ENCODE peak calls at places on chromosomes 12 and 14, in eight cellular contexts. One of them, this sample, is unnamed.

GRCh38 chr12:570949-571794 is 92.1 kb downstream of the NINJ2 start:
- DNase-seq in heart left ventricle: peak
- DNase-seq in stomach: peak
- DNase-seq in A549: peak
- DNase-seq in HCT116: peak
- DNase-seq in kidney: peak
- DNase-seq in MM.1S: no peak
- DNase-seq in mammary epithelial cell: peak
- DNase-seq in this sample: peak

GRCh38 chr12:113059071-113059595 is 2.6 kb downstream of the DTX1 start:
- DNase-seq in heart left ventricle: no peak
- DNase-seq in stomach: no peak
- DNase-seq in A549: no peak
- DNase-seq in HCT116: no peak
- DNase-seq in kidney: no peak
- DNase-seq in MM.1S: no peak
- DNase-seq in mammary epithelial cell: no peak
- DNase-seq in this sample: no peak

GRCh38 chr14:21104448-21105060 is 3.7 kb downstream of the TMEM253 start:
- DNase-seq in heart left ventricle: peak
- DNase-seq in stomach: peak
- DNase-seq in A549: peak
- DNase-seq in HCT116: peak
- DNase-seq in kidney: peak
- DNase-seq in MM.1S: peak
- DNase-seq in mammary epithelial cell: peak
- DNase-seq in this sample: peak

GRCh38 chr14:97456497-97456896 is 659.3 kb downstream of the VRK1 start:
- DNase-seq in heart left ventricle: no peak
- DNase-seq in stomach: no peak
- DNase-seq in A549: no peak
- DNase-seq in HCT116: no peak
- DNase-seq in kidney: no peak
- DNase-seq in MM.1S: no peak
- DNase-seq in mammary epithelial cell: no peak
- DNase-seq in this sample: no peak

GRCh38 chr14:101151226-101151929 is 247.9 kb upstream of the RTL1 start:
- DNase-seq in heart left ventricle: no peak
- DNase-seq in stomach: no peak
- DNase-seq in A549: peak
- DNase-seq in HCT116: peak
- DNase-seq in kidney: no peak
- DNase-seq in MM.1S: no peak
- DNase-seq in mammary epithelial cell: peak
- DNase-seq in this sample: no peak

GRCh38 chr14:44403194-44403593 is 103.9 kb downstream of the FSCB start:
- DNase-seq in heart left ventricle: no peak
- DNase-seq in stomach: no peak
- DNase-seq in A549: no peak
- DNase-seq in HCT116: no peak
- DNase-seq in kidney: no peak
- DNase-seq in MM.1S: no peak
- DNase-seq in mammary epithelial cell: no peak
- DNase-seq in this sample: no peak

GRCh38 chr12:116352315-116352835 is 74.9 kb upstream of the MED13L start:
- DNase-seq in heart left ventricle: no peak
- DNase-seq in stomach: no peak
- DNase-seq in A549: no peak
- DNase-seq in HCT116: no peak
- DNase-seq in kidney: no peak
- DNase-seq in MM.1S: no peak
- DNase-seq in mammary epithelial cell: no peak
- DNase-seq in this sample: no peak

GRCh38 chr14:55274760-55275159 is 3.5 kb downstream of the FBXO34 start:
- DNase-seq in heart left ventricle: no peak
- DNase-seq in stomach: no peak
- DNase-seq in A549: no peak
- DNase-seq in HCT116: no peak
- DNase-seq in kidney: no peak
- DNase-seq in MM.1S: no peak
- DNase-seq in mammary epithelial cell: peak
- DNase-seq in this sample: no peak

GRCh38 chr12:111991535-111991934 is 21.4 kb downstream of the TMEM116 start:
- DNase-seq in heart left ventricle: no peak
- DNase-seq in stomach: no peak
- DNase-seq in A549: no peak
- DNase-seq in HCT116: no peak
- DNase-seq in kidney: no peak
- DNase-seq in MM.1S: no peak
- DNase-seq in mammary epithelial cell: no peak
- DNase-seq in this sample: no peak

GRCh38 chr12:19373569-19373968 is 65.7 kb upstream of the AEBP2 start:
- DNase-seq in heart left ventricle: no peak
- DNase-seq in stomach: no peak
- DNase-seq in A549: no peak
- DNase-seq in HCT116: no peak
- DNase-seq in kidney: no peak
- DNase-seq in MM.1S: no peak
- DNase-seq in mammary epithelial cell: no peak
- DNase-seq in this sample: no peak

GRCh38 chr12:50211392-50212070 is 44.4 kb upstream of the CERS5 start:
- DNase-seq in heart left ventricle: no peak
- DNase-seq in stomach: no peak
- DNase-seq in A549: peak
- DNase-seq in HCT116: no peak
- DNase-seq in kidney: no peak
- DNase-seq in MM.1S: no peak
- DNase-seq in mammary epithelial cell: no peak
- DNase-seq in this sample: no peak

GRCh38 chr14:65214741-65215140 is 112.4 kb upstream of the MAX start:
- DNase-seq in heart left ventricle: peak
- DNase-seq in stomach: no peak
- DNase-seq in A549: no peak
- DNase-seq in HCT116: no peak
- DNase-seq in kidney: no peak
- DNase-seq in MM.1S: no peak
- DNase-seq in mammary epithelial cell: no peak
- DNase-seq in this sample: no peak

GRCh38 chr12:118874698-118875548 is 106.4 kb upstream of the SRRM4 start:
- DNase-seq in heart left ventricle: no peak
- DNase-seq in stomach: no peak
- DNase-seq in A549: no peak
- DNase-seq in HCT116: no peak
- DNase-seq in kidney: no peak
- DNase-seq in MM.1S: no peak
- DNase-seq in mammary epithelial cell: no peak
- DNase-seq in this sample: no peak

GRCh38 chr12:61397668-61398067 is 862.5 kb upstream of the USP15 start:
- DNase-seq in heart left ventricle: no peak
- DNase-seq in stomach: no peak
- DNase-seq in A549: no peak
- DNase-seq in HCT116: no peak
- DNase-seq in kidney: no peak
- DNase-seq in MM.1S: no peak
- DNase-seq in mammary epithelial cell: peak
- DNase-seq in this sample: no peak

GRCh38 chr12:65508281-65509035 is 230.0 kb downstream of the MSRB3 start:
- DNase-seq in heart left ventricle: no peak
- DNase-seq in stomach: no peak
- DNase-seq in A549: no peak
- DNase-seq in HCT116: no peak
- DNase-seq in kidney: no peak
- DNase-seq in MM.1S: no peak
- DNase-seq in mammary epithelial cell: no peak
- DNase-seq in this sample: no peak

GRCh38 chr14:59849371-59850130 is 21.0 kb downstream of the RTN1 start:
- DNase-seq in heart left ventricle: no peak
- DNase-seq in stomach: no peak
- DNase-seq in A549: no peak
- DNase-seq in HCT116: no peak
- DNase-seq in kidney: no peak
- DNase-seq in MM.1S: no peak
- DNase-seq in mammary epithelial cell: no peak
- DNase-seq in this sample: no peak

GRCh38 chr12:78636253-78636855 is 228.2 kb upstream of the SYT1 start:
- DNase-seq in heart left ventricle: no peak
- DNase-seq in stomach: no peak
- DNase-seq in A549: no peak
- DNase-seq in HCT116: no peak
- DNase-seq in kidney: no peak
- DNase-seq in MM.1S: no peak
- DNase-seq in mammary epithelial cell: no peak
- DNase-seq in this sample: no peak

GRCh38 chr12:58584885-58585284 is 335.4 kb downstream of the LRIG3 start:
- DNase-seq in heart left ventricle: no peak
- DNase-seq in stomach: no peak
- DNase-seq in A549: no peak
- DNase-seq in HCT116: no peak
- DNase-seq in kidney: no peak
- DNase-seq in MM.1S: no peak
- DNase-seq in mammary epithelial cell: no peak
- DNase-seq in this sample: no peak

GRCh38 chr12:26704684-26705475 is 128.1 kb downstream of the ITPR2 start:
- DNase-seq in heart left ventricle: peak
- DNase-seq in stomach: no peak
- DNase-seq in A549: peak
- DNase-seq in HCT116: no peak
- DNase-seq in kidney: no peak
- DNase-seq in MM.1S: no peak
- DNase-seq in mammary epithelial cell: no peak
- DNase-seq in this sample: no peak
- H3K27ac ChIP-seq in heart left ventricle: peak
- H3K27ac ChIP-seq in stomach: peak
- H3K27ac ChIP-seq in A549: no peak
- H3K27ac ChIP-seq in HCT116: no peak
- H3K27ac ChIP-seq in kidney: no peak
- H3K27ac ChIP-seq in MM.1S: no peak
- H3K27ac ChIP-seq in mammary epithelial cell: no peak
- H3K27ac ChIP-seq in this sample: no peak

DNA sequence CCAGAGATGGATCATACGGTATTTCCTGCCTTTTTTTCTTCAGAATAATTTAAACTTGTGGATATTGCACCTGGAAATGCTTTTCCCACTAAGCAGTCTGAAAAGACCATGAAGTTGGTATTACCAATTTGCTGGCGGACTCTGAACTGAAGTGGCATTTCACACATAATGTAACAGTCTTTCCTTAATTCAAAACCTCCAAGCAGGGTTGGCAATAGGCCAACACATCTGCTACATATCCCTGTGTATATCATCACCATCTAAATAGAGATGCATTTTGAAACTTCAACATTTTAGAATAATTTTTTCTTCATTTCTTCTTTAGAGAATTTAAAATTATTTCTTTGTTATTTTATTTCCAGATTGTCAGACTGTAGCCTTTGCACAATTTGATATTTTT is 100.5 kb downstream of the TSPAN8 start:
- DNase-seq in heart left ventricle: no peak
- DNase-seq in stomach: no peak
- DNase-seq in A549: no peak
- DNase-seq in HCT116: no peak
- DNase-seq in kidney: no peak
- DNase-seq in MM.1S: no peak
- DNase-seq in mammary epithelial cell: no peak
- DNase-seq in this sample: no peak
- H3K4me3 ChIP-seq in heart left ventricle: no peak
- H3K4me3 ChIP-seq in stomach: no peak
- H3K4me3 ChIP-seq in A549: no peak
- H3K4me3 ChIP-seq in HCT116: no peak
- H3K4me3 ChIP-seq in kidney: no peak
- H3K4me3 ChIP-seq in MM.1S: no peak
- H3K4me3 ChIP-seq in mammary epithelial cell: no peak
- H3K4me3 ChIP-seq in this sample: no peak

GRCh38 chr14:94355191-94355794 is 32.2 kb upstream of the SERPINA6 start:
- DNase-seq in heart left ventricle: no peak
- DNase-seq in stomach: peak
- DNase-seq in A549: peak
- DNase-seq in HCT116: no peak
- DNase-seq in kidney: no peak
- DNase-seq in MM.1S: no peak
- DNase-seq in mammary epithelial cell: peak
- DNase-seq in this sample: no peak
- TF ChIP-seq CTCF in heart left ventricle: no peak
- TF ChIP-seq CTCF in stomach: no peak
- TF ChIP-seq CTCF in A549: peak
- TF ChIP-seq CTCF in HCT116: no peak
- TF ChIP-seq CTCF in kidney: peak
- TF ChIP-seq CTCF in MM.1S: no peak
- TF ChIP-seq CTCF in mammary epithelial cell: peak
- TF ChIP-seq CTCF in this sample: peak

GRCh38 chr12:25792031-25792430 is 166.5 kb upstream of the RASSF8 start:
- DNase-seq in heart left ventricle: no peak
- DNase-seq in stomach: no peak
- DNase-seq in A549: no peak
- DNase-seq in HCT116: no peak
- DNase-seq in kidney: no peak
- DNase-seq in MM.1S: no peak
- DNase-seq in mammary epithelial cell: peak
- DNase-seq in this sample: no peak

GRCh38 chr12:25785164-25785563 is 173.3 kb upstream of the RASSF8 start:
- DNase-seq in heart left ventricle: no peak
- DNase-seq in stomach: no peak
- DNase-seq in A549: no peak
- DNase-seq in HCT116: no peak
- DNase-seq in kidney: no peak
- DNase-seq in MM.1S: no peak
- DNase-seq in mammary epithelial cell: no peak
- DNase-seq in this sample: no peak

GRCh38 chr12:25789520-25789919 is 169.0 kb upstream of the RASSF8 start:
- DNase-seq in heart left ventricle: peak
- DNase-seq in stomach: no peak
- DNase-seq in A549: no peak
- DNase-seq in HCT116: no peak
- DNase-seq in kidney: no peak
- DNase-seq in MM.1S: no peak
- DNase-seq in mammary epithelial cell: no peak
- DNase-seq in this sample: no peak

GRCh38 chr12:25787701-25788100 is 170.8 kb upstream of the RASSF8 start:
- DNase-seq in heart left ventricle: no peak
- DNase-seq in stomach: no peak
- DNase-seq in A549: no peak
- DNase-seq in HCT116: no peak
- DNase-seq in kidney: no peak
- DNase-seq in MM.1S: no peak
- DNase-seq in mammary epithelial cell: no peak
- DNase-seq in this sample: no peak

GRCh38 chr12:25788707-25789106 is 169.8 kb upstream of the RASSF8 start:
- DNase-seq in heart left ventricle: no peak
- DNase-seq in stomach: no peak
- DNase-seq in A549: no peak
- DNase-seq in HCT116: no peak
- DNase-seq in kidney: no peak
- DNase-seq in MM.1S: no peak
- DNase-seq in mammary epithelial cell: no peak
- DNase-seq in this sample: no peak
- H3K27ac ChIP-seq in heart left ventricle: peak
- H3K27ac ChIP-seq in stomach: no peak
- H3K27ac ChIP-seq in A549: no peak
- H3K27ac ChIP-seq in HCT116: no peak
- H3K27ac ChIP-seq in kidney: no peak
- H3K27ac ChIP-seq in MM.1S: no peak
- H3K27ac ChIP-seq in mammary epithelial cell: no peak
- H3K27ac ChIP-seq in this sample: no peak